ENCODE peak calls at places on chromosomes 7 and 10, in eight cellular contexts. One of them, this sample, is unnamed.

GRCh38 chr7:18958627-18959026 is 158.8 kb downstream of the TWIST1 start:
- DNase-seq in AG09319: no peak
- DNase-seq in brain microvascular endothelial cell: peak; percentile 21
- DNase-seq in cardiac muscle cell: no peak
- DNase-seq in HL-60: no peak
- DNase-seq in hepatocyte: no peak
- DNase-seq in ovary: no peak
- DNase-seq in dorsolateral prefrontal cortex: no peak
- DNase-seq in this sample: peak; percentile 61

GRCh38 chr7:106542550-106543220 is 118.3 kb downstream of the CCDC71L start:
- DNase-seq in AG09319: peak; percentile 73
- DNase-seq in dorsolateral prefrontal cortex: no peak
- DNase-seq in brain microvascular endothelial cell: peak; percentile 85
- DNase-seq in cardiac muscle cell: peak; percentile 66
- DNase-seq in HL-60: peak; percentile 49
- DNase-seq in hepatocyte: peak; percentile 83
- DNase-seq in ovary: no peak
- DNase-seq in this sample: peak; percentile 85

GRCh38 chr10:117320050-117320665 is 55.1 kb downstream of the PDZD8 start:
- DNase-seq in cardiac muscle cell: peak; percentile 46
- DNase-seq in brain microvascular endothelial cell: no peak
- DNase-seq in hepatocyte: peak; percentile 47
- DNase-seq in ovary: no peak
- DNase-seq in AG09319: no peak
- DNase-seq in HL-60: peak; percentile 8
- DNase-seq in dorsolateral prefrontal cortex: no peak
- DNase-seq in this sample: peak; percentile 5

GRCh38 chr10:101536800-101537199 is 51.3 kb downstream of the POLL start:
- DNase-seq in HL-60: no peak
- DNase-seq in dorsolateral prefrontal cortex: no peak
- DNase-seq in hepatocyte: no peak
- DNase-seq in cardiac muscle cell: peak; percentile 47
- DNase-seq in ovary: no peak
- DNase-seq in AG09319: no peak
- DNase-seq in brain microvascular endothelial cell: no peak
- DNase-seq in this sample: peak; percentile 13

GRCh38 chr10:123741146-123741545 is 75.0 kb downstream of the GPR26 start:
- DNase-seq in AG09319: no peak
- DNase-seq in HL-60: no peak
- DNase-seq in dorsolateral prefrontal cortex: no peak
- DNase-seq in cardiac muscle cell: no peak
- DNase-seq in hepatocyte: peak; percentile 16
- DNase-seq in ovary: no peak
- DNase-seq in brain microvascular endothelial cell: no peak
- DNase-seq in this sample: peak; percentile 15

GRCh38 chr10:12742776-12743175 is 258.7 kb downstream of the CCDC3 start:
- DNase-seq in brain microvascular endothelial cell: no peak
- DNase-seq in HL-60: peak; percentile 17
- DNase-seq in hepatocyte: no peak
- DNase-seq in ovary: no peak
- DNase-seq in AG09319: no peak
- DNase-seq in cardiac muscle cell: no peak
- DNase-seq in dorsolateral prefrontal cortex: no peak
- DNase-seq in this sample: no peak

GRCh38 chr10:95309958-95310357 is 19.2 kb upstream of the PDLIM1 start:
- DNase-seq in HL-60: no peak
- DNase-seq in ovary: no peak
- DNase-seq in hepatocyte: no peak
- DNase-seq in dorsolateral prefrontal cortex: no peak
- DNase-seq in brain microvascular endothelial cell: no peak
- DNase-seq in AG09319: no peak
- DNase-seq in cardiac muscle cell: no peak
- DNase-seq in this sample: no peak

GRCh38 chr10:131872837-131873375 is 27.9 kb upstream of the PPP2R2D start:
- DNase-seq in ovary: no peak
- DNase-seq in brain microvascular endothelial cell: no peak
- DNase-seq in HL-60: no peak
- DNase-seq in cardiac muscle cell: no peak
- DNase-seq in hepatocyte: no peak
- DNase-seq in AG09319: no peak
- DNase-seq in dorsolateral prefrontal cortex: no peak
- DNase-seq in this sample: no peak

GRCh38 chr7:41641006-41641714 is 61.7 kb downstream of the INHBA start:
- DNase-seq in HL-60: no peak
- DNase-seq in ovary: no peak
- DNase-seq in cardiac muscle cell: no peak
- DNase-seq in dorsolateral prefrontal cortex: no peak
- DNase-seq in brain microvascular endothelial cell: peak; percentile 48
- DNase-seq in hepatocyte: no peak
- DNase-seq in AG09319: no peak
- DNase-seq in this sample: no peak

GRCh38 chr7:55515569-55516279 is 56.6 kb downstream of the VOPP1 start:
- DNase-seq in hepatocyte: no peak
- DNase-seq in ovary: no peak
- DNase-seq in brain microvascular endothelial cell: no peak
- DNase-seq in dorsolateral prefrontal cortex: no peak
- DNase-seq in AG09319: no peak
- DNase-seq in HL-60: no peak
- DNase-seq in cardiac muscle cell: peak; percentile 62
- DNase-seq in this sample: no peak

GRCh38 chr7:18927134-18927533 is 190.3 kb downstream of the TWIST1 start:
- DNase-seq in HL-60: no peak
- DNase-seq in ovary: no peak
- DNase-seq in cardiac muscle cell: no peak
- DNase-seq in brain microvascular endothelial cell: peak; percentile 8
- DNase-seq in dorsolateral prefrontal cortex: no peak
- DNase-seq in hepatocyte: no peak
- DNase-seq in AG09319: no peak
- DNase-seq in this sample: peak; percentile 36

GRCh38 chr7:153641202-153641601 is 411.0 kb upstream of the DPP6 start:
- DNase-seq in ovary: no peak
- DNase-seq in HL-60: no peak
- DNase-seq in dorsolateral prefrontal cortex: no peak
- DNase-seq in AG09319: no peak
- DNase-seq in brain microvascular endothelial cell: no peak
- DNase-seq in cardiac muscle cell: no peak
- DNase-seq in hepatocyte: no peak
- DNase-seq in this sample: no peak

GRCh38 chr7:28703054-28703765 is 254.9 kb downstream of the TRIL start:
- DNase-seq in dorsolateral prefrontal cortex: no peak
- DNase-seq in HL-60: no peak
- DNase-seq in brain microvascular endothelial cell: no peak
- DNase-seq in AG09319: no peak
- DNase-seq in hepatocyte: no peak
- DNase-seq in cardiac muscle cell: no peak
- DNase-seq in ovary: no peak
- DNase-seq in this sample: no peak

GRCh38 chr7:22821702-22822485 is 755 bp downstream of the TOMM7 start:
- DNase-seq in ovary: no peak
- DNase-seq in HL-60: peak; percentile 30
- DNase-seq in dorsolateral prefrontal cortex: no peak
- DNase-seq in hepatocyte: peak; percentile 15
- DNase-seq in brain microvascular endothelial cell: no peak
- DNase-seq in AG09319: no peak
- DNase-seq in cardiac muscle cell: no peak
- DNase-seq in this sample: peak; percentile 20

GRCh38 chr10:101588879-101589278 is 758 bp downstream of the DPCD start:
- DNase-seq in HL-60: no peak
- DNase-seq in AG09319: no peak
- DNase-seq in dorsolateral prefrontal cortex: no peak
- DNase-seq in cardiac muscle cell: peak; percentile 23
- DNase-seq in hepatocyte: peak; percentile 51
- DNase-seq in ovary: no peak
- DNase-seq in brain microvascular endothelial cell: peak; percentile 70
- DNase-seq in this sample: peak; percentile 36

GRCh38 chr7:44201813-44202212 is 1.0 kb downstream of the YKT6 start:
- DNase-seq in dorsolateral prefrontal cortex: no peak
- DNase-seq in AG09319: no peak
- DNase-seq in HL-60: no peak
- DNase-seq in ovary: no peak
- DNase-seq in cardiac muscle cell: no peak
- DNase-seq in brain microvascular endothelial cell: peak; percentile 9
- DNase-seq in hepatocyte: no peak
- DNase-seq in this sample: no peak

DNA sequence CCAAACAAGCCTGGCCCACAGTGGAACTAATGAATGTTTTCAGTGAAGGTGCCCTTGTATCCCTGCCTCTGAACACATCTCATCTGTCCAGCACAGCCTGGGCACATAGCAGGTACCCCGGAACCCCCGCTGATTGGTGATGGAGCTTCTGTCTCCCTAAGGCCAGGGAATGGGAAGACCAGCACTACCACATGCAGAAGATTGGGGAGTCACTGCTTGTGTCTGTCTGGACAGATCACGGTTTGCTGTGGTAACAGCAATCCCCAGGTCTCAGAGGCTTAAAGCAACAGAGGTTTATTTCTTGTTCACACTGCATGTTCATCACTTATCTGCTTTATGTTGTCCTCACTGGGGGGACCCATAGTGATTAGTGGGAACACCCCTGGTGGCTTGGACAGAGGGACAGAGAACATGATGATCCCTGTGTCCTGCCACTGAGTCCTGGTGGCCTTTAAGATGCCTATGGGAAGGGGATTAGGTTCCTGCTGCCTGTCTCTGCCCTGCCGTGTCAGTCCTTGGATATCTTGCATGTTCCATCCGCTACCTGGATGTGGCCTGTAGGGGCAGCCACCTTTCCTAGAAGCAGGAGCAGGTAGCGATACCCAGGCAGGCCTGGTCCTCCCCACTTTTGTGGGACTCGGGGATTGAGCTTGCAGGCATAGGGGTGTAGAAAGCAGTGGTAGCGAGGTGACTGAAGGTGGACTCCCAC is 3.6 kb downstream of the TSPAN14 start:
- DNase-seq in ovary: no peak
- DNase-seq in HL-60: no peak
- DNase-seq in dorsolateral prefrontal cortex: no peak
- DNase-seq in hepatocyte: no peak
- DNase-seq in AG09319: no peak
- DNase-seq in cardiac muscle cell: no peak
- DNase-seq in brain microvascular endothelial cell: no peak
- DNase-seq in this sample: no peak
- TF ChIP-seq CTCF in ovary: no peak
- TF ChIP-seq CTCF in HL-60: no peak
- TF ChIP-seq CTCF in dorsolateral prefrontal cortex: no peak
- TF ChIP-seq CTCF in hepatocyte: no peak
- TF ChIP-seq CTCF in AG09319: no peak
- TF ChIP-seq CTCF in cardiac muscle cell: no peak
- TF ChIP-seq CTCF in brain microvascular endothelial cell: peak; percentile 16
- TF ChIP-seq CTCF in this sample: no peak

GRCh38 chr10:118730699-118731456 is 23.9 kb downstream of the CACUL1 start:
- DNase-seq in HL-60: no peak
- DNase-seq in cardiac muscle cell: no peak
- DNase-seq in dorsolateral prefrontal cortex: no peak
- DNase-seq in ovary: no peak
- DNase-seq in AG09319: no peak
- DNase-seq in brain microvascular endothelial cell: no peak
- DNase-seq in hepatocyte: peak; percentile 32
- DNase-seq in this sample: no peak

GRCh38 chr10:118737594-118738302 is 17.0 kb downstream of the CACUL1 start:
- DNase-seq in brain microvascular endothelial cell: no peak
- DNase-seq in cardiac muscle cell: no peak
- DNase-seq in dorsolateral prefrontal cortex: no peak
- DNase-seq in AG09319: no peak
- DNase-seq in hepatocyte: no peak
- DNase-seq in HL-60: peak; percentile 47
- DNase-seq in ovary: no peak
- DNase-seq in this sample: no peak

GRCh38 chr10:118732253-118733194 is 22.2 kb downstream of the CACUL1 start:
- DNase-seq in dorsolateral prefrontal cortex: no peak
- DNase-seq in AG09319: no peak
- DNase-seq in HL-60: no peak
- DNase-seq in brain microvascular endothelial cell: no peak
- DNase-seq in cardiac muscle cell: no peak
- DNase-seq in ovary: no peak
- DNase-seq in hepatocyte: no peak
- DNase-seq in this sample: no peak

GRCh38 chr10:118735294-118735693 is 19.5 kb downstream of the CACUL1 start:
- DNase-seq in AG09319: no peak
- DNase-seq in hepatocyte: no peak
- DNase-seq in dorsolateral prefrontal cortex: no peak
- DNase-seq in ovary: no peak
- DNase-seq in brain microvascular endothelial cell: no peak
- DNase-seq in cardiac muscle cell: no peak
- DNase-seq in HL-60: no peak
- DNase-seq in this sample: no peak

GRCh38 chr10:118734477-118734876 is 20.3 kb downstream of the CACUL1 start:
- DNase-seq in ovary: no peak
- DNase-seq in AG09319: no peak
- DNase-seq in brain microvascular endothelial cell: no peak
- DNase-seq in dorsolateral prefrontal cortex: no peak
- DNase-seq in HL-60: no peak
- DNase-seq in cardiac muscle cell: no peak
- DNase-seq in hepatocyte: no peak
- DNase-seq in this sample: no peak
- TF ChIP-seq CTCF in ovary: no peak
- TF ChIP-seq CTCF in AG09319: peak; percentile 31
- TF ChIP-seq CTCF in brain microvascular endothelial cell: peak; percentile 40
- TF ChIP-seq CTCF in dorsolateral prefrontal cortex: no peak
- TF ChIP-seq CTCF in HL-60: no peak
- TF ChIP-seq CTCF in cardiac muscle cell: peak; percentile 50
- TF ChIP-seq CTCF in hepatocyte: peak; percentile 41
- TF ChIP-seq CTCF in this sample: peak; percentile 64

DNA sequence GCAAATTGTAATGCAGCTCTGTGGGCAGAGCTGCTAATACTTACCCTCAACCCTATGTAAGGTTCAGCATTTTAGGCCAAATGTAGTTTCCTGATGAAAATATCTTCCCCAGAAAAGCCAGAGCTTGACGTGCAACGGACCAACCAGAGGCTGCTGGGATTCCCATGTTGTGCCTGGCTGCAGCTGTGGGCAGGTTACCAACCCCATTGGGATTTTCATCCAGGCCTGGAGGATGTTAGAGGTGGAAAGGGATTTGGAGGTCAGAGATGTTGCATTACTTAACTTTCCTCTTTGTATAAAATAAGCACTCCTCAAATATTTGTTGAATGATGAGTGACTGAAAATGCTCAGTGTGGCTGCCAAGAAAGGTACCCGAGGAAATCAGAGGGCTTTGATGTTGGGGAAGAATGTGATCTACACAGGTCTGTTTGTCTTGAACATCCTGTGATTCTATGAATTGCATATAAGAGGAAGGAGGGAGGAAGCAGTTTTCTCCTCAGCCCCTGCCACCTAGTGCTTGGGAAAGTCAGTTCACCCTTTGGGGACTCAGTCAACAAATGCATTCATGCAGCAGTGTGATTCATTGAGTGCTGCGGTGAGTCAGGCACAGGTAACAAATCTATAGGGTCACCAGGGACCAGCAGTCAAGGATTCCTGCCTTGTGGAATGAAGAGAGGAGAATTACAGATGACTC is 487.2 kb downstream of the RPS24 start:
- DNase-seq in hepatocyte: peak; percentile 78
- DNase-seq in AG09319: no peak
- DNase-seq in HL-60: peak; percentile 25
- DNase-seq in cardiac muscle cell: peak; percentile 29
- DNase-seq in dorsolateral prefrontal cortex: no peak
- DNase-seq in ovary: no peak
- DNase-seq in brain microvascular endothelial cell: peak; percentile 12
- DNase-seq in this sample: peak; percentile 58
- TF ChIP-seq CTCF in hepatocyte: peak; percentile 49
- TF ChIP-seq CTCF in AG09319: peak; percentile 26
- TF ChIP-seq CTCF in HL-60: no peak
- TF ChIP-seq CTCF in cardiac muscle cell: peak; percentile 43
- TF ChIP-seq CTCF in dorsolateral prefrontal cortex: no peak
- TF ChIP-seq CTCF in ovary: no peak
- TF ChIP-seq CTCF in brain microvascular endothelial cell: peak; percentile 74
- TF ChIP-seq CTCF in this sample: peak; percentile 72

GRCh38 chr7:112939589-112940313 is 146.9 kb downstream of the GPR85 start:
- DNase-seq in HL-60: peak; percentile 100
- DNase-seq in ovary: peak; percentile 99
- DNase-seq in AG09319: peak; percentile 97
- DNase-seq in cardiac muscle cell: peak; percentile 99
- DNase-seq in hepatocyte: peak; percentile 100
- DNase-seq in brain microvascular endothelial cell: peak; percentile 99
- DNase-seq in dorsolateral prefrontal cortex: peak; percentile 97
- DNase-seq in this sample: peak; percentile 100
- TF ChIP-seq CTCF in HL-60: no peak
- TF ChIP-seq CTCF in ovary: no peak
- TF ChIP-seq CTCF in AG09319: no peak
- TF ChIP-seq CTCF in cardiac muscle cell: no peak
- TF ChIP-seq CTCF in hepatocyte: no peak
- TF ChIP-seq CTCF in brain microvascular endothelial cell: no peak
- TF ChIP-seq CTCF in dorsolateral prefrontal cortex: peak; percentile 19
- TF ChIP-seq CTCF in this sample: no peak

This sample was measured in HFFc6.